ENCODE peak calls at places on chromosomes 6 and 20, in six cellular contexts. J is ovary, Y is left ventricle myocardium inferior, T is left lung, C is mesendoderm, U is neural progenitor cell. E is an unnamed sample.

GRCh38 chr20:25204550-25205276 is 9.2 kb downstream of the ENTPD6 start:
- DNase-seq in C (no peak), J (no peak), T (no peak), Y (no peak), U (no peak), E (peak; percentile 54)

GRCh38 chr6:163170294-163170883 is 244.1 kb upstream of the QKI start:
- DNase-seq in C (peak; percentile 63), Y (no peak), T (peak; percentile 59), J (no peak), U (no peak), E (no peak)

GRCh38 chr20:47411161-47411560 is 54.7 kb upstream of the ZMYND8 start:
- DNase-seq in Y (peak; percentile 19), C (no peak), T (no peak), J (no peak), U (no peak), E (no peak)

GRCh38 chr6:41673704-41674000 is 35.4 kb downstream of the MDFI start:
- DNase-seq in Y (no peak), T (no peak), C (no peak), U (no peak), J (no peak), E (peak; percentile 50)

GRCh38 chr6:1124885-1125284 is 187.0 kb upstream of the FOXQ1 start:
- DNase-seq in C (no peak), Y (no peak), U (no peak), J (no peak), T (no peak), E (no peak)

GRCh38 chr6:39992861-39993622 is 58.8 kb upstream of the MOCS1 start:
- DNase-seq in C (no peak), T (no peak), U (no peak), Y (no peak), J (no peak), E (no peak)

GRCh38 chr20:40293740-40294139 is 395.3 kb downstream of the MAFB start:
- DNase-seq in U (no peak), J (no peak), Y (no peak), T (no peak), C (no peak), E (no peak)

GRCh38 chr20:18992418-18992817 is 178.8 kb downstream of the SCP2D1 start:
- DNase-seq in T (no peak), U (no peak), J (no peak), Y (no peak), C (no peak), E (no peak)

GRCh38 chr6:11258260-11259237 is 26.1 kb upstream of the NEDD9 start:
- DNase-seq in T (no peak), C (no peak), Y (no peak), U (no peak), J (no peak), E (no peak)

GRCh38 chr6:4253604-4254211 is 118.3 kb upstream of the ECI2 start:
- DNase-seq in C (no peak), U (no peak), Y (no peak), J (no peak), T (no peak), E (no peak)

GRCh38 chr6:169190144-169190584 is 63.5 kb downstream of the THBS2 start:
- DNase-seq in U (no peak), J (peak; percentile 85), Y (peak; percentile 73), T (no peak), C (peak; percentile 21), E (no peak)

GRCh38 chr20:44302026-44302669 is 8.9 kb downstream of the FITM2 start:
- DNase-seq in T (no peak), U (no peak), C (no peak), Y (peak; percentile 38), J (no peak), E (no peak)

GRCh38 chr20:11921326-11921725 is 3.6 kb downstream of the BTBD3 start:
- DNase-seq in T (no peak), C (no peak), U (no peak), J (no peak), Y (no peak), E (no peak)

GRCh38 chr6:8539446-8539845 is 104.1 kb upstream of the SLC35B3 start:
- DNase-seq in C (peak; percentile 40), T (no peak), J (no peak), Y (no peak), U (peak; percentile 12), E (no peak)

GRCh38 chr6:81606965-81607381 is 145.5 kb downstream of the TENT5A start:
- DNase-seq in J (no peak), T (no peak), U (no peak), C (no peak), Y (no peak), E (no peak)

GRCh38 chr6:130870179-130870881 is 43.1 kb downstream of the SMLR1 start:
- DNase-seq in J (no peak), Y (no peak), T (no peak), U (no peak), C (no peak), E (no peak)

GRCh38 chr6:126039284-126039683 is 52.9 kb downstream of the TRMT11 start:
- DNase-seq in J (no peak), T (no peak), U (no peak), Y (no peak), C (peak; percentile 64), E (no peak)

GRCh38 chr6:119978274-119978889 is 628.8 kb upstream of the MAN1A1 start:
- DNase-seq in T (no peak), J (no peak), C (peak; percentile 23), Y (no peak), U (peak; percentile 32), E (no peak)

GRCh38 chr6:48962041-48962440 is 501.0 kb downstream of the MMUT start:
- DNase-seq in U (no peak), J (no peak), Y (no peak), C (no peak), T (no peak), E (no peak)

GRCh38 chr6:3239110-3239830 is 11.8 kb upstream of the TUBB2B start:
- DNase-seq in Y (no peak), J (no peak), T (no peak), C (peak; percentile 67), U (peak; percentile 57), E (no peak)

GRCh38 chr6:45921703-45922270 is 93.9 kb downstream of the CLIC5 start:
- DNase-seq in Y (no peak), T (no peak), U (no peak), J (no peak), C (no peak), E (no peak)

GRCh38 chr6:5287205-5287965 is 26.1 kb downstream of the FARS2 start:
- DNase-seq in C (peak; percentile 21), U (no peak), T (no peak), Y (no peak), J (no peak), E (no peak)

DNA sequence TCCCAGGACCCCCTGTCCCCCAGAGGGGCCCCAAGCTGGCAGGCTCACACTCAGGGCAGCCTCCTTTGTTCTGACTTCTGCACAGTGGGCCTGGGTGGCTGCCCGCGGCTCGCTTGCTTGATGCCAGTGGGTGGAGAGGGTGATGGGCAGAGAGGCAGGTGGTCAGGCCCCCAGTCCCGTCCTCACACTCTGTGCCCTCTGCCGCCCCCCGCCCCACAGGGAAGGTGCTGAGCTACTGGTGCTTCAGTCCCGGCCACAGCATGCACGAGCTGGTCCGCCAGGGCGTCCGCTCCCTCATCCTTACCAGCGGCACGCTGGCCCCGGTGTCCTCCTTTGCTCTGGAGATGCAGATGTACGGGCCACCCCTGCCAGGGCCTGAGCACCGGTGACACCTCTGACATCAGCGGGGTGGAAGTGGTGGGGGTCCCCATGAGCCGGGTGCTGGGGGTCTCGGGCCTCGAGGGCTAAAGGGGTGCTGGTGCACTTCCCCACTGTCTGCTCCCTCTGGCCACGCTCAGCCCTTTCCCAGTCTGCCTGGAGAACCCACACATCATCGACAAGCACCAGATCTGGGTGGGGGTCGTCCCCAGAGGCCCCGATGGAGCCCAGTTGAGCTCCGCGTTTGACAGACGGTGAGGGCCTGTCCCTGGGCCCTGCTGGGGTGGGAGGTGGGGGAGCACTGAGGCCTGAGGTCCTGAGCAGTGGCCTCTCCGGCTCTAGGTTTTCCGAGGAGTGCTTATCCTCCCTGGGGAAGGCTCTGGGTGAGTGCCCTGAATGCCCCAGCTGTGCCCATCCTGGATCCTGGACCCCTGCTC is 8.8 kb upstream of the TNFRSF6B start:
- DNase-seq in U (no peak), Y (no peak), C (no peak), T (peak; percentile 78), J (peak; percentile 46), E (peak; percentile 76)
- H3K27ac ChIP-seq in U (no peak overlapping the region), Y (peak overlapping the region; percentile 96), C (no peak overlapping the region), T (peak overlapping the region; percentile 88), J (no peak overlapping the region), E (peak overlapping the region; percentile 90)

GRCh38 chr6:108660251-108660650 is 99.5 kb downstream of the FOXO3 start:
- DNase-seq in C (no peak), T (no peak), Y (no peak), J (no peak), U (no peak), E (no peak)
- H3K27ac ChIP-seq in C (no peak overlapping the region), T (no peak overlapping the region), Y (peak overlapping the region; percentile 64), J (no peak overlapping the region), U (no peak overlapping the region), E (no peak overlapping the region)

GRCh38 chr6:142943746-142944125 is 1.2 kb downstream of the HIVEP2 start:
- DNase-seq in Y (no peak), C (peak; percentile 41), T (no peak), J (peak; percentile 43), U (peak; percentile 15), E (peak; percentile 78)

GRCh38 chr6:142941018-142941417 is 4.0 kb downstream of the HIVEP2 start:
- DNase-seq in Y (no peak), U (no peak), J (no peak), T (no peak), C (no peak), E (no peak)

GRCh38 chr6:142940487-142940886 is 4.5 kb downstream of the HIVEP2 start:
- DNase-seq in Y (no peak), J (no peak), U (no peak), C (peak; percentile 63), T (no peak), E (no peak)

GRCh38 chr6:142942805-142943227 is 2.2 kb downstream of the HIVEP2 start:
- DNase-seq in U (no peak), Y (no peak), T (no peak), J (no peak), C (no peak), E (no peak)

DNA sequence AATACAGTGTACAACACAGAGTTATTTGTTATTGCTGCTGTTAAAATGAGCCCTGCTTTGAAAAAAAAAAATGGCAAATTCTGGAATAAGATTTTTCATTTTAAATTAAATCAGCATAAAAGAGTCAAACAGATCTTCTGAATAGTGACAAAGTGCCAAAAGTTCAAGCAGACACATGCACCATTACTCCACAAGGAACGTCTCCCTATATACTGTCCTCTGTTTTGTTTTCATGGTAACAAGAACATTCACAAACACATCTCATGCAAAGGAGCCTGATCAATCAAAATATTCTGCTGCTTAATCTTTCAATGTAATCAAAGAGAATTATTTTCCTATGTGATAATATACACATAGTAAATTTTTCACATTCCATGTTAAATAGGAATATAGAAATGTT is 2.7 kb downstream of the HIVEP2 start:
- DNase-seq in T (no peak), J (no peak), U (no peak), Y (no peak), C (peak; percentile 44), E (no peak)
- H3K27ac ChIP-seq in T (no peak overlapping the region), J (no peak overlapping the region), U (no peak overlapping the region), Y (no peak overlapping the region), C (no peak overlapping the region), E (peak overlapping the region; percentile 99)

DNA sequence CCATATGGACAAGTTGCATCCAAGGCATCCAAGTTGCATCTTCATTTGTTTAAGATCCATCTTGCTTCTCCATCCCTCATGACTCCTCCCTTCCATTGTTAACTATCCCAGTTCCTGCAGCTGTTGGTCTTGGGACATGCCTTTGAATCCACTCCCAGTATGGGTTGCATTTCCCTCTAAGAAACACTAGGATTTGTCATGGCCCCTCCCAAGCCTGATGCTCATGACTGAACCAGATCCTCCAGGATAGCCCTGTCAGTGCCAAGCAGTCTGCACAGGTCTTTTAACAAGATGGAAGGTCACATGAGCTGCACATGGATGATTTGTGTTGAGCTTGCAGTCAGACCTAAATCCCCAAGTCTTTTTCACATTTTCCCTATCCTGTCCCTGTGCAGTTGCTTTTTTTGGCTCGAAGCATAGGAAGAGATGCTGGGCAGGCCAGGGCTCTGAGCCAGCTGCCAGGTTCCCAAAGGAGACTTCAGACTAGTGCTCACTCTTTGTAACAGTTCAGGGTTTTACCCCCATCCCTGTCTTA is 4.2 kb downstream of the PPP2R5D start:
- DNase-seq in U (no peak), J (no peak), T (peak; percentile 13), C (peak; percentile 31), Y (no peak), E (no peak)
- H3K27ac ChIP-seq in U (no peak overlapping the region), J (no peak overlapping the region), T (no peak overlapping the region), C (no peak overlapping the region), Y (no peak overlapping the region), E (no peak overlapping the region)

E was measured in spleen.